ENCODE peak calls at places on chromosome 4, in nine cellular contexts. T is IMR-90; Z is A549; X is vagina; P is thoracic aorta; H is tibial nerve; K is dorsolateral prefrontal cortex; Q is esophagus muscularis mucosa; J is CD8-positive, alpha-beta T cell. L is an unnamed sample.

GRCh38 chr4:13599159-13599558 is 28.4 kb downstream of the BOD1L1 start:
- DNase-seq in T (no peak), Z (no peak), X (no peak), P (no peak), H (no peak), K (no peak), Q (no peak), J (no peak), L (no peak)

GRCh38 chr4:140450352-140450751 is 22.9 kb upstream of the CLGN start:
- DNase-seq in T (no peak), Z (no peak), X (no peak), P (no peak), H (no peak), K (no peak), Q (no peak), J (no peak), L (no peak)

GRCh38 chr4:76623217-76624060 is 188.4 kb downstream of the SHROOM3 start:
- DNase-seq in T (no peak), Z (no peak), X (no peak), P (no peak), H (no peak), K (no peak), Q (no peak), J (no peak), L (no peak)

GRCh38 chr4:83552085-83552484 is 16.2 kb downstream of the GPAT3 start:
- DNase-seq in T (no peak), Z (peak), X (no peak), P (no peak), H (no peak), K (no peak), Q (no peak), J (no peak), L (no peak)

GRCh38 chr4:1856071-1856919 is at the start of gene LETM1:
- DNase-seq in T (peak), Z (peak), X (no peak), P (peak), H (peak), K (peak), Q (peak), J (peak), L (peak)

GRCh38 chr4:48254381-48255072 is 15.1 kb downstream of the TEC start:
- DNase-seq in T (peak), Z (no peak), X (no peak), P (no peak), H (no peak), K (no peak), Q (no peak), J (no peak), L (no peak)

GRCh38 chr4:174304664-174305063 is 21.0 kb downstream of the CEP44 start:
- DNase-seq in T (no peak), Z (no peak), X (no peak), P (no peak), H (no peak), K (no peak), Q (no peak), J (no peak), L (no peak)

GRCh38 chr4:106614446-106614845 is 245.9 kb upstream of the GIMD1 start:
- DNase-seq in T (peak), Z (peak), X (no peak), P (no peak), H (no peak), K (no peak), Q (no peak), J (no peak), L (no peak)

GRCh38 chr4:184979461-184980124 is 38.7 kb upstream of the HELT start:
- DNase-seq in T (no peak), Z (no peak), X (no peak), P (no peak), H (no peak), K (no peak), Q (no peak), J (no peak), L (no peak)

GRCh38 chr4:30619679-30620078 is 100.5 kb upstream of the PCDH7 start:
- DNase-seq in T (no peak), Z (no peak), X (no peak), P (no peak), H (no peak), K (no peak), Q (no peak), J (no peak), L (no peak)

GRCh38 chr4:153728660-153729059 is 31.2 kb downstream of the RNF175 start:
- DNase-seq in T (no peak), Z (no peak), X (no peak), P (no peak), H (no peak), K (no peak), Q (no peak), J (no peak), L (no peak)

GRCh38 chr4:153733751-153734448 is 25.9 kb downstream of the RNF175 start:
- DNase-seq in T (no peak), Z (no peak), X (no peak), P (no peak), H (no peak), K (no peak), Q (no peak), J (no peak), L (no peak)

GRCh38 chr4:153728151-153728550 is 31.7 kb downstream of the RNF175 start:
- DNase-seq in T (no peak), Z (no peak), X (no peak), P (no peak), H (no peak), K (no peak), Q (no peak), J (no peak), L (no peak)

GRCh38 chr4:153731239-153731638 is 28.6 kb downstream of the RNF175 start:
- DNase-seq in T (peak), Z (no peak), X (no peak), P (no peak), H (no peak), K (no peak), Q (no peak), J (no peak), L (no peak)

DNA sequence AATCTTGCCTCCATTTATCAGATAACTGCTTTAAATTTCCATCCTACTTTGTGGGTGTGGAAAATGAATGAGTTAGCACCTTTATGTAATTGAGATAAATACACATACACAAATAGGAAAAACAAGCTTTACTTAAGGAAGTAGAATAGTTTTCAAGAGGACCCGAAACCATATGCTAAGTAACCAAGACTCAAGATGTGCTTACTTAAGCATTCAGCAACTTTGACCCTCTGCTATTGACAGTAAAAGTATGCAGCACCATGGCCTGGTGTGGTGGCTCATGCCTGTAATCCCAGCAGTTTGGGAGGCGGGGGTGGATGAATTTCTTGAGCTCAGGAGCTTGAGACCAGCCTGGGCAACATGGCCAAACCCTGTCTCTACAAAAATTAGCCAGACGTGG is 29.9 kb downstream of the RNF175 start:
- DNase-seq in T (no peak), Z (no peak), X (no peak), P (no peak), H (no peak), K (no peak), Q (no peak), J (no peak), L (no peak)
- H3K27ac ChIP-seq in T (no peak), Z (no peak), X (no peak), P (no peak), H (no peak), K (no peak), Q (no peak), J (no peak), L (no peak)

GRCh38 chr4:121656269-121656641 is 40.5 kb downstream of the ANXA5 start:
- DNase-seq in T (peak), Z (peak), X (no peak), P (peak), H (peak), K (peak), Q (no peak), J (peak), L (no peak)
- TF ChIP-seq CTCF in T (peak), Z (peak), X (no peak), P (peak), H (no peak), K (peak), Q (peak), J (no peak), L (no peak)

DNA sequence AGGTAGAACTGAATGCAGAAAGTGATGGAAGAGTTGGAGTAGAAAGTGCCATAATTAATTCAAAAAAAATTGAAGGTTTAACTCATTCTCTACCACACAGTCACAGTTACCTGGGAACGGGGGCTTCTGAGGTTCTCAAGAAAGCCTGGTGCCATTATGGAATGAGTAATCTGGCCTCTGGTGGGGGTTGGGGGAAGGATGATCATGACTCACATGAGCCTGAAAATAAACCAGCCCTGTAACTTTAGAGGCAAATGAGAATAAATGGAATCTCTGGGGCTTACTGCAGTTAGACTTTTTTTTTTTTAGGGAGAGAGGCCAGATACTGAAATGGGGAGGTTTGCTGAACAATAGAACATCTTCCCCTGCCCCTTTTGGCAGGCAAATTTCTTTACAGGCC is 55.3 kb downstream of the SOD3 start:
- DNase-seq in T (peak), Z (peak), X (no peak), P (no peak), H (peak), K (no peak), Q (no peak), J (no peak), L (no peak)
- H3K27ac ChIP-seq in T (peak), Z (peak), X (peak), P (peak), H (no peak), K (no peak), Q (peak), J (no peak), L (no peak)

GRCh38 chr4:37890501-37891220 is at the start of gene TBC1D1:
- DNase-seq in T (no peak), Z (peak), X (no peak), P (no peak), H (peak), K (peak), Q (no peak), J (peak), L (peak)
- TF ChIP-seq CTCF in T (no peak), Z (no peak), X (no peak), P (no peak), H (peak), K (no peak), Q (peak), J (no peak), L (no peak)

GRCh38 chr4:138634915-138635314 is 380.7 kb upstream of the NOCT start:
- DNase-seq in T (no peak), Z (no peak), X (no peak), P (no peak), H (no peak), K (no peak), Q (no peak), J (no peak), L (no peak)

GRCh38 chr4:138630666-138631065 is 384.9 kb upstream of the NOCT start:
- DNase-seq in T (no peak), Z (no peak), X (no peak), P (no peak), H (no peak), K (no peak), Q (no peak), J (no peak), L (no peak)

GRCh38 chr4:138632856-138633255 is 382.7 kb upstream of the NOCT start:
- DNase-seq in T (no peak), Z (no peak), X (no peak), P (no peak), H (no peak), K (no peak), Q (no peak), J (no peak), L (no peak)

GRCh38 chr4:138636791-138637190 is 378.8 kb upstream of the NOCT start:
- DNase-seq in T (no peak), Z (no peak), X (no peak), P (no peak), H (no peak), K (no peak), Q (no peak), J (no peak), L (no peak)

GRCh38 chr4:138633505-138633904 is 382.1 kb upstream of the NOCT start:
- DNase-seq in T (no peak), Z (no peak), X (no peak), P (no peak), H (no peak), K (no peak), Q (no peak), J (no peak), L (no peak)
- H3K27ac ChIP-seq in T (no peak), Z (no peak), X (no peak), P (no peak), H (no peak), K (no peak), Q (no peak), J (no peak), L (no peak)

DNA sequence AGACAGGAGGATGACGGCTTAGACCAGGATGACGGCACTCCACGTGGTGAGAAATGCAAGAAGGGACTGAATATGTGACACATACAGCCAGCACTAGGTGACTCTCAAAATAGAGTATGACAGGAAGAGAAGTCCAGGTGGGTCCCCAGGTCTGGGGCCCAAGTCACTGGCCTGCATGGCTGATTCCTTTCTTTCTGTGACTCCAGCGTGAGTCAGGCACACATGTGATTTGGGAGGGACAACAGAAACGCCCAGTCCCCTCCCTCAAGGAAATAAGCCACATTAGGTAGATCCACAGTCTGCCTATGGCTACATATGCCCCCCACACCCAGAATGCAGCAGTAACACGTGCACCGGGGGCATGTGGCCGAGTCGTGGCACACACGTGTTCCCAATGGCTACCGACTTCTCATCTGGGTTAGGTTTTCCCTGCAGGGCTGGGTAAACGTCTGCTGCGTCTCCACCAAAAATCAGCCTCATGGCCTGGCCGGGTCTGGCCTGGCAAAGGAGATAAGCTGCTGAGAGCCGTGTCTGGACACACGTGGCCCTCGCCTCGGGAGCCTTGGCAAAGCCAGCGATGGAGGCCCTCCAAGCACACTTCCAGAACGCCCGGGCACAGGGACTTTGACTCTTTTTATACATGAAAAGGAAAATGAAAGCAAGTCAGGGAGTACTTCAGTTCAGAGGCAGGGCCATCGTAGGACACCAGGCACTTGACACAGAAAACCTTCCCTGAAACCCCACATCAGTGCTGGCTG is 19.3 kb downstream of the SEL1L3 start:
- DNase-seq in T (no peak), Z (no peak), X (no peak), P (no peak), H (no peak), K (no peak), Q (no peak), J (no peak), L (peak)
- TF ChIP-seq CTCF in T (no peak), Z (no peak), X (no peak), P (no peak), H (no peak), K (no peak), Q (no peak), J (no peak), L (no peak)

GRCh38 chr4:14855719-14856075 is 146.6 kb upstream of the CPEB2 start:
- DNase-seq in T (no peak), Z (no peak), X (no peak), P (no peak), H (no peak), K (no peak), Q (no peak), J (no peak), L (no peak)

GRCh38 chr4:14856927-14857220 is 145.4 kb upstream of the CPEB2 start:
- DNase-seq in T (no peak), Z (no peak), X (no peak), P (no peak), H (no peak), K (no peak), Q (no peak), J (no peak), L (no peak)

GRCh38 chr4:14850374-14851097 is 151.7 kb upstream of the CPEB2 start:
- DNase-seq in T (no peak), Z (no peak), X (no peak), P (no peak), H (no peak), K (no peak), Q (no peak), J (no peak), L (no peak)

GRCh38 chr4:14856076-14856926 is 146.0 kb upstream of the CPEB2 start:
- DNase-seq in T (peak), Z (peak), X (no peak), P (peak), H (peak), K (no peak), Q (no peak), J (no peak), L (peak)

GRCh38 chr4:14853186-14853946 is 148.9 kb upstream of the CPEB2 start:
- DNase-seq in T (peak), Z (peak), X (no peak), P (no peak), H (no peak), K (no peak), Q (no peak), J (no peak), L (no peak)
- H3K27ac ChIP-seq in T (no peak), Z (no peak), X (no peak), P (no peak), H (no peak), K (no peak), Q (peak), J (no peak), L (no peak)

DNA sequence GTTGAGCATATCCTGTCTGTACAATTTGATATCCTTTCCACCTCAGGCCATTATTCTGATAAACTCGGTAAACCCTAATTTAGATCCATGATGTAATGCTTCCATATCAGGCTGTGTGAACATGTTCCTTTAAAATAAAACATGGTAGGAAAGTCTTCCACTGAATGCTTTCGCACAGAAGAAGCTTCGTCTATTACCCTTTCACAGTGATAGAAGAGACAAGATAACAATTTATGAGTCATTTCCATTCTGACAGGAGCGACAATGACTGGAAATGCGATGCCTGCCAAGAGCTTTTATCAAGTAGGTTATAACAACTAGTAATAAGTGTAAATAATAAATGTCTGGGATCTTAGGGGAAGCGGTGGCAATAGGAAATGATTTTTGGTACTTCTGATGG is 98.8 kb downstream of the TTC29 start:
- DNase-seq in T (no peak), Z (no peak), X (no peak), P (no peak), H (no peak), K (no peak), Q (no peak), J (no peak), L (no peak)
- TF ChIP-seq CTCF in T (no peak), Z (no peak), X (no peak), P (no peak), H (no peak), K (no peak), Q (no peak), J (no peak), L (no peak)